ENCODE peak calls at places on chromosomes 5 and 9, in five cellular contexts. B is heart right ventricle; D is mesothelial cell of epicardium; X is activated CD8-positive, alpha-beta T cell treated with anti-CD3 and anti-CD28 coated beads for 36 hours; Y is BJ. R is an unnamed sample.

GRCh38 chr5:78534148-78535009 is 114.2 kb downstream of the LHFPL2 start:
- DNase-seq in D (no peak), X (no peak), Y (no peak), B (peak; percentile 52), R (no peak)

GRCh38 chr9:69344459-69344858 is 19.4 kb downstream of the ENTREP1 start:
- DNase-seq in X (no peak), B (no peak), Y (no peak), D (no peak), R (no peak)

GRCh38 chr9:95124582-95125359 is 192.7 kb downstream of the FANCC start:
- DNase-seq in D (no peak), Y (no peak), B (no peak), X (no peak), R (no peak)

GRCh38 chr9:95204310-95204709 is 113.2 kb downstream of the FANCC start:
- DNase-seq in D (no peak), X (no peak), Y (no peak), B (no peak), R (no peak)

GRCh38 chr5:169222934-169223594 is 77.9 kb downstream of the SLIT3 start:
- DNase-seq in D (no peak), X (no peak), B (no peak), Y (no peak), R (no peak)

GRCh38 chr5:129249891-129250290 is 155.3 kb downstream of the ISOC1 start:
- DNase-seq in X (no peak), B (no peak), D (no peak), Y (no peak), R (no peak)

GRCh38 chr5:72121052-72121451 is 13.8 kb downstream of the MAP1B start:
- DNase-seq in Y (no peak), B (no peak), X (no peak), D (no peak), R (no peak)

GRCh38 chr9:38062106-38062497 is 6.9 kb downstream of the SHB start:
- DNase-seq in B (no peak), X (no peak), Y (no peak), D (no peak), R (no peak)

GRCh38 chr5:80128129-80128528 is 93.0 kb downstream of the THBS4 start:
- DNase-seq in X (no peak), D (peak; percentile 58), B (no peak), Y (no peak), R (no peak)

GRCh38 chr9:121566401-121567141 is 66.9 kb upstream of the GGTA1 start:
- DNase-seq in B (peak; percentile 43), D (no peak), X (no peak), Y (no peak), R (peak; percentile 21)

GRCh38 chr9:123069010-123069481 is 35.6 kb downstream of the GPR21 start:
- DNase-seq in X (no peak), Y (peak; percentile 94), B (no peak), D (no peak), R (no peak)

GRCh38 chr9:113463418-113464285 is at the start of gene RGS3:
- DNase-seq in X (no peak), B (peak; percentile 69), D (peak; percentile 67), Y (no peak), R (peak; percentile 83)

GRCh38 chr9:81138173-81138572 is 551.2 kb downstream of the TLE1 start:
- DNase-seq in Y (no peak), D (no peak), B (no peak), X (no peak), R (no peak)

GRCh38 chr5:90055831-90056328 is 353.7 kb downstream of the CETN3 start:
- DNase-seq in Y (no peak), X (no peak), D (no peak), B (no peak), R (no peak)

GRCh38 chr5:68286612-68286912 is 71.0 kb downstream of the PIK3R1 start:
- DNase-seq in X (no peak), Y (no peak), D (no peak), B (no peak), R (no peak)
- TF ChIP-seq CTCF in X (peak; percentile 41), Y (no peak), D (no peak), B (no peak), R (no peak)

GRCh38 chr5:34539183-34539582 is 116.9 kb upstream of the RAI14 start:
- DNase-seq in B (no peak), D (no peak), Y (no peak), X (no peak), R (no peak)

GRCh38 chr5:34535433-34535832 is 120.7 kb upstream of the RAI14 start:
- DNase-seq in B (no peak), Y (no peak), X (no peak), D (no peak), R (no peak)

GRCh38 chr5:34536699-34537098 is 119.4 kb upstream of the RAI14 start:
- DNase-seq in D (no peak), X (no peak), Y (no peak), B (no peak), R (no peak)

GRCh38 chr5:34535944-34536628 is 120.0 kb upstream of the RAI14 start:
- DNase-seq in B (no peak), D (no peak), Y (no peak), X (peak; percentile 41), R (no peak)

GRCh38 chr5:34538026-34538672 is 118.0 kb upstream of the RAI14 start:
- DNase-seq in D (no peak), B (no peak), Y (no peak), X (no peak), R (no peak)
- TF ChIP-seq CTCF in D (no peak), B (peak; percentile 31), Y (peak; percentile 7), X (no peak), R (no peak)

DNA sequence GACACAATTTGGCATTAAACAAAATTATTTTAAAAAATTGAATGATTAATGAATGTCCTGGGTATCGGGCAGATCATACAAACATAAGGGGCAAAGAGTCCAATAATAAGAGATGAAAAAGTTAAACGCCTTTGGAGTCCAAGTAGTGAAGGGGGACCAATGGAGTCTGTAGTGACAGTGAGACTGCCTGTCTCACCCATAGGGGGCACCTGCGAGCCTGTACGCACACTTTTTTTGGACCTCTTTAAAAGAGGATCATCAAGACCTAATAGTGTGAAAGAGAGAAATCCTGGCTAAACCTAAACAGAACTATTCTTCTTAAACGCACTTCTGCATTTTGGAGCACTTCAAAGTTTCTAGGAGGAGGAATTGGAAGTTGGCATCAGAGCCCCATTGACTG is 636.0 kb upstream of the KLF4 start:
- DNase-seq in D (no peak), Y (no peak), X (no peak), B (peak; percentile 17), R (no peak)
- TF ChIP-seq CTCF in D (no peak), Y (peak; percentile 41), X (no peak), B (peak; percentile 3), R (no peak)

GRCh38 chr5:43043400-43043756 is 3.3 kb upstream of the ANXA2R start:
- DNase-seq in B (no peak), D (no peak), Y (no peak), X (no peak), R (no peak)

GRCh38 chr5:43041669-43042175 is 1.6 kb upstream of the ANXA2R start:
- DNase-seq in X (no peak), D (no peak), Y (no peak), B (no peak), R (peak; percentile 74)

GRCh38 chr5:43041131-43041668 is 1.1 kb upstream of the ANXA2R start:
- DNase-seq in Y (no peak), B (no peak), D (no peak), X (peak; percentile 57), R (peak; percentile 48)

GRCh38 chr5:43042626-43043399 is 2.7 kb upstream of the ANXA2R start:
- DNase-seq in Y (no peak), X (peak; percentile 88), B (peak; percentile 74), D (peak; percentile 68), R (peak; percentile 74)

DNA sequence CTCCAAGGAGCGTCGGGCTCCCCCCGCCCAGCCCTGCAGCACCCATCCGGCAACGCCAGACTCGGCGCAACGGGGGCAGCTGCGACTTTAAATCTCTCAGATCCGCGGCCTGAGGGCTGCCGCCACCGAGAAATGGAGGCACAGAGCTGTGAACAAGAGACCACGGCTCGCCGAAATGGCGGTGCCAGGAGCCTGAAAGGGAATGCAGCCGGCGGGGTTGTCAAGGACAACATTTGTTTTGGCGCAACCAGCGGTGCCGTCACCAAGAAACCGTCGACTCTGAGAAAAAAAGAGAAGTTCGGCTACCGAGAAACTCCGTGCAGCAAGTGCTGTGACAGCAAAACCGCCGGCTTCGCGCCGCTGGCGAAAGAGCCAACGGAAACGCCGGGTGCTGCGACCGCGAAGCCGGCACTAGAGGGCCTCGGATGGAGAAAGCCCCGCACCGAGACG is 2.1 kb upstream of the ANXA2R start:
- DNase-seq in X (peak; percentile 87), B (peak; percentile 79), D (peak; percentile 74), Y (no peak), R (peak; percentile 71)
- TF ChIP-seq CTCF in X (no peak), B (peak; percentile 27), D (peak; percentile 10), Y (peak; percentile 36), R (no peak)

GRCh38 chr9:127360205-127360604 is 36.8 kb upstream of the SLC2A8 start:
- DNase-seq in X (no peak), D (peak; percentile 9), B (no peak), Y (no peak), R (no peak)
- TF ChIP-seq CTCF in X (no peak), D (no peak), B (no peak), Y (peak; percentile 4), R (no peak)

GRCh38 chr5:96546120-96546519 is 113.1 kb upstream of the PCSK1 start:
- DNase-seq in B (no peak), Y (no peak), X (no peak), D (no peak), R (no peak)

DNA sequence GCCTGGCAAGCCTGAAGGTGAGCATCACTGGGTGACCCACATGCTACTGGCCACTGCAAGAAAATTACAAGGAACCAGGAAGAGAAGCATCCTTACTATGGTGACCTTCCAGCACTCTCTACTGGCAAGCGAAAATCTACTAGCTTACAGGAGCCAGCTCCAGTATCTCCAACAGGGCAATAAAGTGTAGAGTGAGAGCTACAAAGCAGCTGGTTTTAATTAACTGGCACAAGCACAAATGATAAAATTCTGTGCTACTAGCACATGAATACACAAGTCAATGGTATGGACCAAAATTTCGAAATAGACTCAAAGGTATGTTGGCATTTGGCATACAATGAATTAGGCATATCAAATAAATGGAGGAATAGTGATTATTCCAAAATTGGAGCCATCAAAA is 113.2 kb upstream of the CAST start:
- DNase-seq in D (no peak), Y (no peak), X (no peak), B (no peak), R (no peak)
- TF ChIP-seq CTCF in D (no peak), Y (no peak), X (no peak), B (no peak), R (no peak)

GRCh38 chr5:94972268-94972667 is 312.6 kb downstream of the MCTP1 start:
- DNase-seq in D (no peak), Y (no peak), B (no peak), X (no peak), R (no peak)

GRCh38 chr5:94967525-94967924 is 317.4 kb downstream of the MCTP1 start:
- DNase-seq in X (no peak), D (no peak), Y (no peak), B (no peak), R (no peak)

GRCh38 chr5:94968507-94969095 is 316.3 kb downstream of the MCTP1 start:
- DNase-seq in X (peak; percentile 28), Y (peak; percentile 11), B (no peak), D (no peak), R (no peak)

DNA sequence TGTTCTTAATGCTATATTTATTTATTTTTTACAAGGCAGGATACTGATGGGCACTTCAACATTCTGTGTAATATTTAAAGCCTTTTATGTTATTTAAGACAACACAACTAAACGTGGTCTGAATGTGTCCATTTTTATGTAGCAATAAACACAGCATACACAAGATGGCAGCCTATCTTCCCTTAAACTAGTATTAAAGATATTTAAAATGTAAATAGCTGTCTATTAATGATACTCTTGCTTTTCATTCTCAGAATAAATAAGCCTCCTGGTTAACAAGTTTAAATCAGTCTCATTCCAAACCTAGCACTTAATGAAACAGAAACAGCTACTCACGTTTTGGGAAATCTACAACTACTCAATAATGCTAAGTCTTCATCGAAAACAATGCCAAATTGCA is 315.7 kb downstream of the MCTP1 start:
- DNase-seq in X (no peak), Y (no peak), B (no peak), D (no peak), R (no peak)
- TF ChIP-seq CTCF in X (no peak), Y (no peak), B (peak; percentile 36), D (no peak), R (no peak)